ENCODE peak calls at places on chromosomes 16 and 17, in four cellular contexts. V is T-helper 17 cell, I is T-helper 2 cell, M is GM13977. F is an unnamed sample.

GRCh38 chr16:80260906-80261311 is 279.9 kb upstream of the DYNLRB2 start:
- DNase-seq in V (no peak), I (no peak), M (no peak), F (no peak)

GRCh38 chr16:4624015-4624826 is at the start of gene MGRN1:
- DNase-seq in V (peak), I (peak), M (peak), F (peak)

GRCh38 chr17:81400154-81400938 is 5.1 kb downstream of the BAHCC1 start:
- DNase-seq in V (no peak), I (no peak), M (no peak), F (peak)

GRCh38 chr17:78771758-78772382 is 10.2 kb downstream of the CYTH1 start:
- DNase-seq in V (no peak), I (no peak), M (no peak), F (no peak)

GRCh38 chr17:56028837-56029236 is 124.4 kb upstream of the ANKFN1 start:
- DNase-seq in V (no peak), I (no peak), M (no peak), F (no peak)

GRCh38 chr17:43543771-43544575 is 2.2 kb downstream of the ETV4 start:
- DNase-seq in V (no peak), I (no peak), M (no peak), F (peak)

GRCh38 chr17:61314368-61315078 is 85.1 kb upstream of the TBX2 start:
- DNase-seq in V (no peak), I (no peak), M (no peak), F (no peak)

GRCh38 chr16:1773703-1774455 is 945 bp upstream of the MRPS34 start:
- DNase-seq in V (no peak), I (no peak), M (no peak), F (no peak)

GRCh38 chr16:51228097-51228659 is 77.1 kb upstream of the SALL1 start:
- DNase-seq in V (no peak), I (no peak), M (no peak), F (no peak)

GRCh38 chr17:50188521-50189395 is 12.7 kb downstream of the COL1A1 start:
- DNase-seq in V (no peak), I (no peak), M (no peak), F (no peak)

GRCh38 chr16:2911580-2912329 is at the start of gene FLYWCH1:
- DNase-seq in V (peak), I (peak), M (peak), F (peak)

GRCh38 chr16:83439412-83439811 is 368.4 kb upstream of the HSBP1 start:
- DNase-seq in V (no peak), I (no peak), M (no peak), F (no peak)

GRCh38 chr17:21542070-21542469 is 150.3 kb upstream of the KCNJ18 start:
- DNase-seq in V (no peak), I (no peak), M (no peak), F (no peak)

GRCh38 chr17:66152756-66153155 is 39.2 kb downstream of the CEP112 start:
- DNase-seq in V (no peak), I (no peak), M (no peak), F (no peak)

GRCh38 chr16:48383877-48384304 is 1.3 kb downstream of the SIAH1 start:
- DNase-seq in V (no peak), I (no peak), M (peak), F (peak)

GRCh38 chr17:78322858-78323455 is 36.9 kb downstream of the SOCS3 start:
- DNase-seq in V (no peak), I (no peak), M (no peak), F (no peak)

GRCh38 chr17:62188713-62189112 is 123.6 kb upstream of the MED13 start:
- DNase-seq in V (no peak), I (no peak), M (peak), F (no peak)

GRCh38 chr17:81640011-81640410 is 3.0 kb downstream of the TSPAN10 start:
- DNase-seq in V (no peak), I (no peak), M (no peak), F (no peak)

GRCh38 chr17:512926-513325 is 160.3 kb upstream of the RPH3AL start:
- DNase-seq in V (no peak), I (no peak), M (no peak), F (no peak)

GRCh38 chr16:19239756-19240155 is 45.8 kb upstream of the CLEC19A start:
- DNase-seq in V (no peak), I (no peak), M (no peak), F (no peak)

GRCh38 chr17:2170023-2170422 is 115.1 kb downstream of the HIC1 start:
- DNase-seq in V (no peak), I (no peak), M (peak), F (no peak)

GRCh38 chr16:67720236-67720635 is 1.1 kb upstream of the GFOD2 start:
- DNase-seq in V (no peak), I (no peak), M (no peak), F (no peak)

GRCh38 chr16:68064791-68065365 is 20.3 kb upstream of the NFATC3 start:
- DNase-seq in V (peak), I (peak), M (peak), F (peak)

GRCh38 chr16:50208460-50208931 is 55.4 kb downstream of the TENT4B start:
- DNase-seq in V (no peak), I (no peak), M (no peak), F (no peak)

GRCh38 chr17:37461668-37462067 is 28.0 kb upstream of the DUSP14 start:
- DNase-seq in V (no peak), I (no peak), M (no peak), F (no peak)

GRCh38 chr17:19370493-19370960 is 7.8 kb upstream of the MAPK7 start:
- DNase-seq in V (no peak), I (no peak), M (peak), F (no peak)

GRCh38 chr17:38657824-38658740 is 16.7 kb downstream of the EPOP start:
- DNase-seq in V (no peak), I (no peak), M (no peak), F (no peak)

GRCh38 chr16:89873822-89874689 is 664 bp downstream of the TCF25 start:
- DNase-seq in V (peak), I (peak), M (peak), F (peak)

GRCh38 chr17:5516060-5516792 is 29.9 kb downstream of the MIS12 start:
- DNase-seq in V (no peak), I (no peak), M (no peak), F (no peak)

GRCh38 chr16:82580293-82580900 is 46.4 kb upstream of the CDH13 start:
- DNase-seq in V (no peak), I (no peak), M (no peak), F (no peak)

GRCh38 chr16:83245061-83245460 is 562.7 kb upstream of the HSBP1 start:
- DNase-seq in V (no peak), I (no peak), M (no peak), F (no peak)

GRCh38 chr17:58172369-58173071 is 5.7 kb downstream of the OR4D2 start:
- DNase-seq in V (no peak), I (no peak), M (peak), F (peak)

GRCh38 chr17:82228842-82229685 is at the start of gene SLC16A3:
- DNase-seq in V (peak), I (no peak), M (peak), F (peak)

GRCh38 chr17:1783271-1783670 is 21.4 kb downstream of the SERPINF1 start:
- DNase-seq in V (no peak), I (no peak), M (no peak), F (no peak)

F was measured in DND-41.